ENCODE peak calls at places on chromosomes 7 and 10, in seven cellular contexts. One of them, this sample, is unnamed.
A peak's percentile ranks its signal among the peaks of the same experiment; 100 is the strongest.

GRCh38 chr7:157830331-157830730 is 493.5 kb downstream of the DNAJB6 start:
- DNase-seq in A549: no peak
- DNase-seq in suprapubic skin: no peak
- DNase-seq in lower lobe of right lung: peak; percentile 38
- DNase-seq in hepatocyte: no peak
- DNase-seq in IMR-90: no peak
- DNase-seq in OCI-LY7: no peak
- DNase-seq in this sample: no peak

GRCh38 chr10:101217450-101218281 is 11.6 kb downstream of the LBX1 start:
- DNase-seq in A549: peak; percentile 71
- DNase-seq in suprapubic skin: no peak
- DNase-seq in lower lobe of right lung: no peak
- DNase-seq in hepatocyte: peak; percentile 76
- DNase-seq in IMR-90: peak; percentile 36
- DNase-seq in OCI-LY7: no peak
- DNase-seq in this sample: peak; percentile 80

GRCh38 chr7:149625339-149625946 is 127.8 kb upstream of the ZNF746 start:
- DNase-seq in A549: peak; percentile 81
- DNase-seq in suprapubic skin: no peak
- DNase-seq in lower lobe of right lung: peak; percentile 78
- DNase-seq in hepatocyte: peak; percentile 72
- DNase-seq in IMR-90: peak; percentile 54
- DNase-seq in OCI-LY7: peak; percentile 73
- DNase-seq in this sample: peak; percentile 58

GRCh38 chr7:1123721-1124120 is 35.8 kb downstream of the GPER1 start:
- DNase-seq in A549: peak; percentile 12
- DNase-seq in suprapubic skin: peak; percentile 85
- DNase-seq in lower lobe of right lung: peak; percentile 61
- DNase-seq in hepatocyte: peak; percentile 80
- DNase-seq in IMR-90: peak; percentile 79
- DNase-seq in OCI-LY7: no peak
- DNase-seq in this sample: peak; percentile 85

GRCh38 chr7:95520136-95520535 is 34.4 kb downstream of the ASB4 start:
- DNase-seq in A549: no peak
- DNase-seq in suprapubic skin: no peak
- DNase-seq in lower lobe of right lung: no peak
- DNase-seq in hepatocyte: no peak
- DNase-seq in IMR-90: no peak
- DNase-seq in OCI-LY7: no peak
- DNase-seq in this sample: no peak

GRCh38 chr10:69757553-69758309 is 44.0 kb upstream of the COL13A1 start:
- DNase-seq in A549: no peak
- DNase-seq in suprapubic skin: no peak
- DNase-seq in lower lobe of right lung: no peak
- DNase-seq in hepatocyte: peak; percentile 75
- DNase-seq in IMR-90: peak; percentile 41
- DNase-seq in OCI-LY7: no peak
- DNase-seq in this sample: peak; percentile 88

GRCh38 chr10:35340975-35341374 is 4.7 kb downstream of the CCNY start:
- DNase-seq in A549: no peak
- DNase-seq in suprapubic skin: no peak
- DNase-seq in lower lobe of right lung: no peak
- DNase-seq in hepatocyte: no peak
- DNase-seq in IMR-90: peak; percentile 25
- DNase-seq in OCI-LY7: no peak
- DNase-seq in this sample: peak; percentile 14

GRCh38 chr7:155993420-155994252 is 181.4 kb upstream of the SHH start:
- DNase-seq in A549: no peak
- DNase-seq in suprapubic skin: no peak
- DNase-seq in lower lobe of right lung: no peak
- DNase-seq in hepatocyte: no peak
- DNase-seq in IMR-90: no peak
- DNase-seq in OCI-LY7: no peak
- DNase-seq in this sample: no peak

GRCh38 chr10:5434017-5434753 is 21.8 kb downstream of the NET1 start:
- DNase-seq in A549: peak; percentile 40
- DNase-seq in suprapubic skin: no peak
- DNase-seq in lower lobe of right lung: no peak
- DNase-seq in hepatocyte: peak; percentile 70
- DNase-seq in IMR-90: peak; percentile 81
- DNase-seq in OCI-LY7: peak; percentile 56
- DNase-seq in this sample: no peak

GRCh38 chr10:128036746-128037542 is 89.3 kb downstream of the MKI67 start:
- DNase-seq in A549: no peak
- DNase-seq in suprapubic skin: no peak
- DNase-seq in lower lobe of right lung: no peak
- DNase-seq in hepatocyte: peak; percentile 28
- DNase-seq in IMR-90: peak; percentile 16
- DNase-seq in OCI-LY7: no peak
- DNase-seq in this sample: no peak

GRCh38 chr7:151888079-151888673 is 11.3 kb upstream of the PRKAG2 start:
- DNase-seq in A549: no peak
- DNase-seq in suprapubic skin: no peak
- DNase-seq in lower lobe of right lung: no peak
- DNase-seq in hepatocyte: no peak
- DNase-seq in IMR-90: no peak
- DNase-seq in OCI-LY7: no peak
- DNase-seq in this sample: no peak

GRCh38 chr7:105268511-105269392 is 120.0 kb downstream of the SRPK2 start:
- DNase-seq in A549: peak; percentile 58
- DNase-seq in suprapubic skin: no peak
- DNase-seq in lower lobe of right lung: no peak
- DNase-seq in hepatocyte: peak; percentile 63
- DNase-seq in IMR-90: peak; percentile 71
- DNase-seq in OCI-LY7: peak; percentile 47
- DNase-seq in this sample: peak; percentile 11

GRCh38 chr7:80942261-80943041 is 23.6 kb upstream of the SEMA3C start:
- DNase-seq in A549: peak; percentile 98
- DNase-seq in suprapubic skin: peak; percentile 66
- DNase-seq in lower lobe of right lung: no peak
- DNase-seq in hepatocyte: peak; percentile 83
- DNase-seq in IMR-90: peak; percentile 96
- DNase-seq in OCI-LY7: no peak
- DNase-seq in this sample: peak; percentile 29

GRCh38 chr10:69389827-69390490 is 26.8 kb downstream of the TACR2 start:
- DNase-seq in A549: peak; percentile 62
- DNase-seq in suprapubic skin: no peak
- DNase-seq in lower lobe of right lung: no peak
- DNase-seq in hepatocyte: no peak
- DNase-seq in IMR-90: peak; percentile 26
- DNase-seq in OCI-LY7: peak; percentile 29
- DNase-seq in this sample: no peak

GRCh38 chr10:67573484-67573883 is 122.5 kb downstream of the CTNNA3 start:
- DNase-seq in A549: no peak
- DNase-seq in suprapubic skin: no peak
- DNase-seq in lower lobe of right lung: no peak
- DNase-seq in hepatocyte: no peak
- DNase-seq in IMR-90: no peak
- DNase-seq in OCI-LY7: no peak
- DNase-seq in this sample: no peak

GRCh38 chr10:14500172-14500765 is 169.5 kb upstream of the FRMD4A start:
- DNase-seq in A549: no peak
- DNase-seq in suprapubic skin: no peak
- DNase-seq in lower lobe of right lung: no peak
- DNase-seq in hepatocyte: peak; percentile 37
- DNase-seq in IMR-90: no peak
- DNase-seq in OCI-LY7: no peak
- DNase-seq in this sample: no peak

GRCh38 chr7:96285579-96285978 is 36.3 kb downstream of the SLC25A13 start:
- DNase-seq in A549: no peak
- DNase-seq in suprapubic skin: no peak
- DNase-seq in lower lobe of right lung: no peak
- DNase-seq in hepatocyte: no peak
- DNase-seq in IMR-90: peak; percentile 37
- DNase-seq in OCI-LY7: no peak
- DNase-seq in this sample: no peak

DNA sequence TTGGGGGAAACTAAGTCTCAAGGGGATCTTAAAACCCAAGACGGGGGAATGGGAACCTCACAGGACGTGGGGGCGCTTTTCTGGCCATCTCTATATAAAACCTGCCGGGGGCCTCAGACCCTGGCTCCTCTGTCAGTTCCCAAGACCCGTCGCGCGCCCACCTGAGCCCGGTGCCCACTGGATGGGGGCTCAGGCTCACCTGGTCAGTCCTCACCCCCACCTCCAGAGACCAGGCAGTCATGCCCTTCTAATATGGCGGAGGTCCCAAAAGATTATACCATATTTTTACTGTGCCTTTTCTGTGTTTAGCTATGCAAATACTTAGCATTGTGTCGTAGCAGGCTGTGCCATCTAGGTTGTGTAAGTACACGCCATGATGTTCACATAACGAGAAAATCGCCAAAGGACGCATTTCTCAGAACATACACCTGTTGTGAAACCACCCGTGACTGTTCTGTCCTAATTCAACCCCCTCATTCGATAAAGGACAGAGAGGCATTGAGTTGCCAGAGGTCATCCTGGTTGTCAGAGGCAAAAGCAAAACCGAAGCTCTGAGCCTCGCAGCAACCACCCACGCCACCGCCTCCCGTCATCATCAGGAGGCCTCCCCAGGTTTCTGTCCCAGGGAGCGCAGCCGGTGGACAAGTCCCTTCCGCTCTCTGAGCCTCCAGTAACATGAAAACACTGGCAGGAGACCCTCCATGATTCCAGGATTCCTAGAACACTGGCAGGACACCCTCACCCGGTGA is 28.9 kb downstream of the OAT start:
- DNase-seq in A549: no peak
- DNase-seq in suprapubic skin: peak; percentile 62
- DNase-seq in lower lobe of right lung: no peak
- DNase-seq in hepatocyte: no peak
- DNase-seq in IMR-90: no peak
- DNase-seq in OCI-LY7: no peak
- DNase-seq in this sample: no peak
- H3K4me3 ChIP-seq in A549: peak overlapping the region; percentile 42
- H3K4me3 ChIP-seq in suprapubic skin: peak overlapping the region; percentile 53
- H3K4me3 ChIP-seq in lower lobe of right lung: peak overlapping the region; percentile 64
- H3K4me3 ChIP-seq in hepatocyte: no peak overlapping the region
- H3K4me3 ChIP-seq in IMR-90: peak overlapping the region; percentile 21
- H3K4me3 ChIP-seq in OCI-LY7: peak overlapping the region; percentile 15
- H3K4me3 ChIP-seq in this sample: peak overlapping the region; percentile 37

GRCh38 chr7:30971440-30971839 is 7.7 kb downstream of the GHRHR start:
- DNase-seq in A549: no peak
- DNase-seq in suprapubic skin: no peak
- DNase-seq in lower lobe of right lung: no peak
- DNase-seq in hepatocyte: no peak
- DNase-seq in IMR-90: no peak
- DNase-seq in OCI-LY7: no peak
- DNase-seq in this sample: no peak
- TF ChIP-seq CTCF in A549: no peak
- TF ChIP-seq CTCF in suprapubic skin: no peak
- TF ChIP-seq CTCF in lower lobe of right lung: no peak
- TF ChIP-seq CTCF in hepatocyte: no peak
- TF ChIP-seq CTCF in IMR-90: no peak
- TF ChIP-seq CTCF in OCI-LY7: no peak
- TF ChIP-seq CTCF in this sample: no peak

DNA sequence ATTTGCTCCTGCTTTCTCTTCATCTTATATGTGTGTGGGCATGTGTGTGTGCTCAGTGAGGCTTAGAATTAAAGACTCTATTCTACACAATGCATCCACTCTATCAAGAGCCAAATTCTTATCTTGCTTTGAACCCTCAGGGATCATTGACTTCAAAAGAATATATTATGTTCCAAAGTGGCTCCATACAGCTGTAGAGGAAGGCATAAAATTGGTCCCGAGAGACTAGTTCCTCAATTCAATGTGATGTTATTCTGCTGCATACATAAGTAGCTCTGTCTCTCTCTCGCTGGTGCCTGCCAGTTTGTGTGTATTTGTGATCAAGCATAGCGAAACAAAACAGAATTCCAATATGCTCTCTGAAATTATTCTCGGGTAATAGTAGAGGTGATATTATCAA is 997.9 kb upstream of the POT1 start:
- DNase-seq in A549: no peak
- DNase-seq in suprapubic skin: no peak
- DNase-seq in lower lobe of right lung: no peak
- DNase-seq in hepatocyte: no peak
- DNase-seq in IMR-90: no peak
- DNase-seq in OCI-LY7: no peak
- DNase-seq in this sample: no peak
- H3K4me1 ChIP-seq in A549: no peaks in the 10 kb centered on the region
- H3K4me1 ChIP-seq in suprapubic skin: no peaks in the 10 kb centered on the region
- H3K4me1 ChIP-seq in lower lobe of right lung: no peaks in the 10 kb centered on the region
- H3K4me1 ChIP-seq in hepatocyte: no peaks in the 10 kb centered on the region
- H3K4me1 ChIP-seq in IMR-90: no peaks in the 10 kb centered on the region
- H3K4me1 ChIP-seq in OCI-LY7: no peaks in the 10 kb centered on the region
- H3K4me1 ChIP-seq in this sample: no peaks in the 10 kb centered on the region

GRCh38 chr7:36088553-36088952 is 64.5 kb upstream of the EEPD1 start:
- DNase-seq in A549: no peak
- DNase-seq in suprapubic skin: no peak
- DNase-seq in lower lobe of right lung: no peak
- DNase-seq in hepatocyte: no peak
- DNase-seq in IMR-90: no peak
- DNase-seq in OCI-LY7: no peak
- DNase-seq in this sample: no peak
- H3K4me3 ChIP-seq in A549: no peak overlapping the region
- H3K4me3 ChIP-seq in suprapubic skin: no peak overlapping the region
- H3K4me3 ChIP-seq in lower lobe of right lung: no peak overlapping the region
- H3K4me3 ChIP-seq in hepatocyte: no peak overlapping the region
- H3K4me3 ChIP-seq in IMR-90: no peak overlapping the region
- H3K4me3 ChIP-seq in OCI-LY7: no peak overlapping the region
- H3K4me3 ChIP-seq in this sample: no peak overlapping the region

This sample was measured in BE2C.